ENCODE peak calls at places on chromosomes 1 and 21, in five cellular contexts. W is GM12891, G is esophagus squamous epithelium, V is HCT116, J is lower leg skin. L is an unnamed sample.

GRCh38 chr1:50416150-50416527 is 7.1 kb downstream of the DMRTA2 start:
- DNase-seq in J (no peak), V (no peak), G (no peak), W (no peak), L (no peak)

GRCh38 chr21:37219766-37220432 is 47.2 kb downstream of the VPS26C start:
- DNase-seq in G (no peak), W (no peak), V (no peak), J (peak; percentile 49), L (no peak)

GRCh38 chr1:54559771-54560231 is 11.8 kb downstream of the ACOT11 start:
- DNase-seq in J (peak; percentile 80), V (no peak), G (no peak), W (no peak), L (no peak)

GRCh38 chr1:179707406-179707805 is 35.7 kb upstream of the FAM163A start:
- DNase-seq in J (no peak), G (no peak), V (no peak), W (no peak), L (no peak)

GRCh38 chr1:20505488-20505887 is 2.5 kb downstream of the MUL1 start:
- DNase-seq in V (no peak), G (no peak), W (no peak), J (no peak), L (no peak)

GRCh38 chr1:218344814-218345672 is at the start of gene TGFB2:
- DNase-seq in G (no peak), W (no peak), V (no peak), J (peak; percentile 88), L (no peak)

GRCh38 chr1:209657140-209657879 is 5.1 kb upstream of the LAMB3 start:
- DNase-seq in W (no peak), J (no peak), V (peak; percentile 82), G (no peak), L (no peak)

GRCh38 chr1:43271186-43272118 is 1.7 kb downstream of the TMEM125 start:
- DNase-seq in J (peak; percentile 71), G (no peak), V (no peak), W (no peak), L (no peak)

GRCh38 chr1:76901158-76901767 is 34.0 kb downstream of the ST6GALNAC5 start:
- DNase-seq in W (peak; percentile 15), J (no peak), V (peak; percentile 54), G (no peak), L (peak; percentile 5)

GRCh38 chr1:163372576-163372975 is 50.8 kb downstream of the NUF2 start:
- DNase-seq in V (no peak), W (no peak), G (no peak), J (no peak), L (no peak)

GRCh38 chr1:8012955-8013354 is 13.2 kb downstream of the ERRFI1 start:
- DNase-seq in J (no peak), W (no peak), V (no peak), G (no peak), L (no peak)

GRCh38 chr1:54255026-54255425 is 55.1 kb downstream of the MRPL37 start:
- DNase-seq in W (no peak), V (no peak), G (no peak), J (no peak), L (no peak)

GRCh38 chr1:243798726-243799125 is 51.3 kb downstream of the AKT3 start:
- DNase-seq in G (no peak), V (peak; percentile 3), W (no peak), J (no peak), L (no peak)

GRCh38 chr1:26317612-26318337 is at the start of gene CD52:
- DNase-seq in G (no peak), J (no peak), V (no peak), W (peak; percentile 67), L (peak; percentile 76)

GRCh38 chr1:13823126-13823880 is 123.3 kb downstream of the PRDM2 start:
- DNase-seq in J (peak; percentile 31), W (no peak), G (no peak), V (no peak), L (no peak)

GRCh38 chr1:39954261-39954869 is 580 bp upstream of the MFSD2A start:
- DNase-seq in J (no peak), V (no peak), G (no peak), W (no peak), L (no peak)

GRCh38 chr1:39955547-39956539 is 898 bp downstream of the MFSD2A start:
- DNase-seq in G (no peak), J (no peak), W (peak; percentile 61), V (peak; percentile 18), L (peak; percentile 57)

GRCh38 chr1:39952359-39953110 is 2.4 kb upstream of the MFSD2A start:
- DNase-seq in V (no peak), G (no peak), W (no peak), J (no peak), L (no peak)

GRCh38 chr1:39957299-39958020 is 2.5 kb downstream of the MFSD2A start:
- DNase-seq in G (no peak), W (no peak), V (no peak), J (no peak), L (no peak)

DNA sequence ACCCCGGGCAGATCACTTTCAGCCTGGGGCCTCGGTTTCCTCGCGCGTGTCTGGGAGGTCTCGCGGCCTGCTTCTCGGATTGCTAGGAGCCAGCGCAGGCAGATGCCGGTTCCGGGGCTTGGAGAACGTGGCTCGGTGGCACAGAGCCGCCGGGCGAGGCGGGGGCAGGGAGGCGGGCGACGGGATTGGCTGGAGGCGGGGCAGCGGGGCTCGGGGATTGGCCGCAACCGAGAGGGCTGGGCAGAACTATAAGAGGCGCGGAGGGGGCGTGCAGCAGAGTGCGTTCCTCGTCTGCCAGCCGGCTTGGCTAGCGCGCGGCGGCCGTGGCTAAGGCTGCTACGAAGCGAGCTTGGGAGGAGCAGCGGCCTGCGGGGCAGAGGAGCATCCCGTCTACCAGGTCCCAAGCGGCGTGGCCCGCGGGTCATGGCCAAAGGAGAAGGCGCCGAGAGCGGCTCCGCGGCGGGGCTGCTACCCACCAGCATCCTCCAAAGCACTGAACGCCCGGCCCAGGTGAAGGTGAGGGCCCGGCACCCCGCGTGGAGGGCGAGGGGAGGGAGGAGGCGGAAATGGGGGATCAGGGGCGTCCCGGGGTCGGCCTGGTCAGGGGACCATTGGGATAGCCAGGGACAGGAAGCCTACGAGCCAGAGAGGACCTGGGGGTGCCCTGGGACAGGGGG is at the start of gene MFSD2A:
- DNase-seq in J (peak; percentile 99), G (peak; percentile 57), W (peak; percentile 90), V (peak; percentile 73), L (peak; percentile 93)
- TF ChIP-seq POLR2A in J (no peak), G (peak; percentile 83), W (peak; percentile 91), V (peak; percentile 47), L (peak; percentile 89)

DNA sequence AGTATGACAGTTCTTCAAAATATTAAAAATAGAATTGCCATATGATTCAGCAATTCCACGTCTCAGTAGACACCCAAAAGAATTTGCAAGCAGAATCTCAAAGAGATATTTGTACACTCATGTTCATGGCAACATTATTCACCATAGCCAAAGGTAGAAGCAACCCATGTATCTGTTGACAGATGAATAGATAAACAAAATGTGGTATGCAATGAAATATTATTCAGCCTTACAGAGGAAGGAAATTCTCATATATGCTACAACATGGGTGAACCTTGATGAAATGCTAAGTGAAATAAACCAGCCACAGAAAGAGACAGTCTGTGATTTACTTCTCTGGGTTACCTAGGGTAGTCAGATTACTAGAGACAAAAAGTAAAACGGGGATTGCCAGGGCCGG is 47.0 kb downstream of the NAV1 start:
- DNase-seq in W (no peak), V (no peak), J (no peak), G (no peak), L (no peak)
- TF ChIP-seq POLR2A in W (no peak), V (no peak), J (no peak), G (no peak), L (no peak)

GRCh38 chr1:110859062-110859461 is 13.9 kb upstream of the CD53 start:
- DNase-seq in J (no peak), G (no peak), W (no peak), V (no peak), L (no peak)

GRCh38 chr1:110860174-110860573 is 12.8 kb upstream of the CD53 start:
- DNase-seq in J (no peak), W (no peak), G (no peak), V (no peak), L (no peak)

DNA sequence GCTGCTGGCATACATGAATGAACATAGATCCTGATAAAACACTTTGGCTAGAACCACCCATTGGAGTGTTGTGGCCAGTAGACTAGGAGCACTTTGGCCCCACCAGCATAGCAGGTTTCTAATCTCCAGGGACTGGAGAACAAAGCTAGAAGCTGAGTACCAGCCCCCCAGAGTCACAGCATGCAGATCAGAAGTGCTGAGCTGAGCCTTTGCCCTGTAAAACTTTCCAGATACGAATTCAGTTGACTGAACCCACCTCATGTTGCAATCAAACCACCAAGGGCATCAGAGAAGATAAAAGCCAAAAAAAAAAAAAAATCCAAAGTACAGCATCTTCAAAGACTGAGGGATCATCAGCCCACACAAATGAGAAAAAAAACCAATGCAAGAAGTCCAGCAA is 8.7 kb upstream of the CD53 start:
- DNase-seq in J (no peak), G (no peak), V (no peak), W (no peak), L (no peak)
- TF ChIP-seq POLR2A in J (no peak), G (no peak), V (no peak), W (no peak), L (no peak)

GRCh38 chr1:28247603-28248272 is 11.6 kb upstream of the SESN2 start:
- DNase-seq in G (no peak), J (no peak), W (no peak), V (no peak), L (no peak)

GRCh38 chr1:28246427-28246832 is 10.5 kb downstream of the ATP5IF1 start:
- DNase-seq in J (no peak), G (no peak), V (no peak), W (no peak), L (no peak)

GRCh38 chr1:28249879-28250295 is 9.4 kb upstream of the SESN2 start:
- DNase-seq in G (no peak), W (no peak), J (no peak), V (no peak), L (no peak)

GRCh38 chr1:28249013-28249870 is 10.1 kb upstream of the SESN2 start:
- DNase-seq in W (no peak), V (peak; percentile 85), J (no peak), G (no peak), L (no peak)

DNA sequence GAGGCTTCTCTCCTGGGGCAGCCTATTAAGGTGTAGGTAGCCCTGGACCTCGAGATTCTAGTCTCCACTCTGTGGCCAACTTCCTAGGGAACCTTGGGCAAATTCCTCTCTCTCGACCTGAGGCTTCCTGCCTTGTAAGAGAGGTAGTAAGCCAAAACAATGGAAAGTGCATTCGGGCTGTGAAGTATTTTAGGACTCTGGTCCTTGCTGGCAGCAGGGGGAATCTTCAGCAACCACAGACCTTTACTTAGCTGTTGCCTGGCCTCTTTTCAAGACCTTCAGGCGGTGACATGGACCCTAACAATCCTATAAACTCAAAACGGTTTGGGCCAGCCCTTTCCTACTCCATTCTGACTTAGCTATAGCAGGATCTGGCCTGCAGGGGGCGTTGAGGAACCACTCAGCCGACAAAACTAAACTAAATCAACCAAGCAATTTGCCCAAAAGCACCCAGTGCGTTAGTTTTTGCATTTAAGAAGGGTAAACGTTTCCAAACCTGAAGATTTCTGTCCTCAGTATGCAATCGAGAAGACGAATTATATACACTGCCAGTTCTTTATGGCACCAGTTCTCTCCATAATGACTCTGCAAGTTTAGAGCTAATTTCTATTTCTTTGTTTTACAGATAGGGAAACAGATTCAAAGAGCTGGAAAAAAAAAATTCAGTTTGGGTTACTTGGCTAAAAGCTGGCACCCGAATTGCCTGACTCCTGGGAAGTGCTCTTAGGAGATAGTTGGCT is 10.9 kb upstream of the SESN2 start:
- DNase-seq in J (peak; percentile 97), G (no peak), V (peak; percentile 64), W (no peak), L (peak; percentile 36)
- TF ChIP-seq POLR2A in J (no peak), G (no peak), V (no peak), W (no peak), L (no peak)